ENCODE peak calls at places on chromosomes 16 and 17, in ten cellular contexts. X is HFFc6, L is GM13976, H is A549, R is sigmoid colon, N is upper lobe of right lung, U is AG04450, B is epithelial cell of proximal tubule, G is thoracic aorta, T is choroid plexus epithelial cell. J is an unnamed sample.
A peak's percentile ranks its signal among the peaks of the same experiment; 100 is the strongest.

GRCh38 chr16:89863741-89864391 is 9.5 kb upstream of the TCF25 start:
- DNase-seq in X (no peak), L (peak; percentile 73), H (no peak), R (no peak), N (peak; percentile 76), U (no peak), B (no peak), G (no peak), T (peak; percentile 89), J (peak; percentile 44)

GRCh38 chr16:2937170-2937569 is 25.4 kb downstream of the FLYWCH1 start:
- DNase-seq in X (no peak), L (no peak), H (no peak), R (no peak), N (no peak), U (no peak), B (no peak), G (no peak), T (no peak), J (no peak)

GRCh38 chr16:84356591-84357116 is 11.7 kb upstream of the ATP2C2 start:
- DNase-seq in X (no peak), L (no peak), H (no peak), R (no peak), N (no peak), U (no peak), B (no peak), G (no peak), T (no peak), J (no peak)

GRCh38 chr17:56481654-56482053 is 111.8 kb upstream of the NOG start:
- DNase-seq in X (no peak), L (no peak), H (no peak), R (no peak), N (no peak), U (no peak), B (no peak), G (no peak), T (no peak), J (no peak)

GRCh38 chr17:44931376-44931775 is 16.1 kb upstream of the GFAP start:
- DNase-seq in X (no peak), L (no peak), H (no peak), R (peak; percentile 28), N (peak; percentile 34), U (no peak), B (no peak), G (no peak), T (no peak), J (no peak)

GRCh38 chr16:86466695-86467406 is 43.5 kb upstream of the FOXF1 start:
- DNase-seq in X (no peak), L (no peak), H (no peak), R (peak; percentile 94), N (no peak), U (peak; percentile 34), B (no peak), G (no peak), T (peak; percentile 23), J (peak; percentile 62)

GRCh38 chr16:1333854-1334719 is 642 bp downstream of the BAIAP3 start:
- DNase-seq in X (no peak), L (no peak), H (no peak), R (no peak), N (no peak), U (no peak), B (no peak), G (no peak), T (no peak), J (no peak)

GRCh38 chr16:52825882-52826281 is 226.8 kb downstream of the CHD9NB start:
- DNase-seq in X (no peak), L (no peak), H (no peak), R (no peak), N (no peak), U (no peak), B (no peak), G (no peak), T (no peak), J (peak; percentile 14)

GRCh38 chr17:63984651-63985386 is 12.1 kb upstream of the SCN4A start:
- DNase-seq in X (peak; percentile 87), L (no peak), H (peak; percentile 41), R (no peak), N (no peak), U (peak; percentile 81), B (no peak), G (peak; percentile 33), T (peak; percentile 94), J (peak; percentile 73)

GRCh38 chr16:26818393-26818792 is 248.3 kb upstream of the C16orf82 start:
- DNase-seq in X (no peak), L (no peak), H (no peak), R (no peak), N (no peak), U (no peak), B (no peak), G (no peak), T (no peak), J (no peak)

GRCh38 chr17:8632087-8632486 is 1.6 kb upstream of the MYH10 start:
- DNase-seq in X (no peak), L (no peak), H (no peak), R (no peak), N (no peak), U (no peak), B (no peak), G (no peak), T (no peak), J (no peak)

GRCh38 chr17:20066253-20066652 is 57.1 kb downstream of the SPECC1 start:
- DNase-seq in X (peak; percentile 57), L (no peak), H (peak; percentile 84), R (peak; percentile 73), N (no peak), U (peak; percentile 74), B (peak; percentile 59), G (peak; percentile 22), T (peak; percentile 64), J (peak; percentile 80)

GRCh38 chr17:72804949-72805348 is 287.5 kb downstream of the SLC39A11 start:
- DNase-seq in X (no peak), L (no peak), H (no peak), R (no peak), N (no peak), U (no peak), B (no peak), G (no peak), T (no peak), J (no peak)

GRCh38 chr16:54194008-54194731 is 92.4 kb downstream of the IRX3 start:
- DNase-seq in X (no peak), L (no peak), H (no peak), R (peak; percentile 83), N (peak; percentile 89), U (no peak), B (no peak), G (peak; percentile 11), T (peak; percentile 80), J (peak; percentile 86)

DNA sequence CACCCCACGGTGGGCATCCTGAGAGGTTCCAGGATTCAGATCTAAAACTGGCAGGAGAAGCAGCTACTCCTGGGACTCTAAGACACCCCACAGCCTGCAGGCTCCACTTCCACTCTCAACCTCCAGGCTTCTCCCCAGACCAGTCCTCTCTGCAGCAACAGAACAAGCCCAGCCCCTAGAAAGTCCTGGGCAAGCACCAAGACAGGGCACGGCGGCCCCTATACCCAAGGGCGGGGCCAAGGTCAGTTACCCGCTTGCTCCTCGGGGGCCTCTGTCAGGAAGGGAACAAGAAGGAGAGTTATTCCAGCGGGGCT is 62.8 kb downstream of the MYO18A start:
- DNase-seq in X (no peak), L (no peak), H (no peak), R (no peak), N (no peak), U (no peak), B (no peak), G (no peak), T (no peak), J (no peak)
- TF ChIP-seq CTCF in X (peak; percentile 77), L (no peak), H (no peak), R (no peak), N (peak; percentile 10), U (no peak), B (no peak), G (peak; percentile 17), T (no peak), J (no peak)

GRCh38 chr16:5917436-5917835 is 819.8 kb upstream of the EEF2KMT start:
- DNase-seq in X (no peak), L (no peak), H (no peak), R (no peak), N (no peak), U (no peak), B (no peak), G (no peak), T (no peak), J (no peak)

GRCh38 chr16:5916711-5917191 is 819.2 kb upstream of the EEF2KMT start:
- DNase-seq in X (no peak), L (no peak), H (no peak), R (no peak), N (no peak), U (no peak), B (no peak), G (no peak), T (no peak), J (no peak)

DNA sequence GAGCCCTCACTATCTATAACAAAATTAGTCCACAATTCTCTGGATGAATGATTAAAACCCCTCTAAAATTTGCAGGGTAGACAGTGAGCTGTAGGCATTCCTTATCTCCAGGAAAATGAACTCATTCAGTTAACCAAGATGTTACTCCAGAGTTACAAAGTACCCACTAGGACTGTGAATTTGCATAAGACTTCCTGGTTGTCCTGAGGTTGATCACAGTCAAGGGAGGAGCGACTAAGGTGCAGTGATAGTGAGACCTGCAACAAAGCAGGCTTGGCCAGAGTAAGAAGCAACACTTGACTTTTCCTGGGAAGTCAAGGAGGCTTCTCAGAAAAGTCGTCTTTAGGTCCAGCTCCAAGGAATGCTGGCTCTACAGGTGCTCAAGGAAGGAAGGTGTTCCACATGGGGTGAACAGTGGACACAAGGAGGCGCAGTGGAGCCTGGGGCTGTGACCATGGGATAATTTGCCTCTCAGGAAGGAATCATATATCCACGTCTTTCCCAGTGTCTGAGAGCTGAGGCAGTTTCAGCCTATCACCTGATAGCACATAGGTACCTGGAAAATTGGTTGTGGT is 821.0 kb upstream of the EEF2KMT start:
- DNase-seq in X (no peak), L (no peak), H (no peak), R (no peak), N (no peak), U (no peak), B (no peak), G (no peak), T (no peak), J (no peak)
- TF ChIP-seq CTCF in X (no peak), L (no peak), H (no peak), R (no peak), N (no peak), U (no peak), B (peak; percentile 30), G (no peak), T (no peak), J (no peak)

GRCh38 chr16:78925071-78925714 is 675.3 kb downstream of the MAF start:
- DNase-seq in X (no peak), L (peak; percentile 20), H (peak; percentile 45), R (no peak), N (peak; percentile 68), U (no peak), B (no peak), G (no peak), T (peak; percentile 1), J (peak; percentile 33)
- TF ChIP-seq CTCF in X (peak; percentile 59), L (no peak), H (peak; percentile 42), R (no peak), N (peak; percentile 64), U (no peak), B (peak; percentile 60), G (peak; percentile 9), T (peak; percentile 34), J (peak; percentile 53)

DNA sequence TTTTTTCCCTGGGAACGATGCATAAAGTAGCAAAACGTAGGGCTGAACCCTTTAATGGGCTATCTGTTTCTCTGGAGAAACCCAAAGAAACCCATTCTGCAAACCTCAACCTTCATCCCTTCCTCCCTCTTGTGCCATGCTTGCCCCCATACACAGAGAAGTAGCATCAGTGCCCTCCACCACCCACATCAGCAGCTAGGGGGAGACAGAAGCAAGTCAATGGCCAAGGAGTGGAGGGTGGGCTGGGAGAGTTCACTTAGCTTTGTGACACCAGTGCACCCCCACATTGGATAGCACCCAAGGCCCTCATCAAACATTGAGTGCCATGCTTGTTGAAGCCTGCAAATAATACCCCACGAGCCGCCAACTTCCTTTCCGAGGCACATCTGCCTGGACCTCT is 282.4 kb downstream of the ABCC12 start:
- DNase-seq in X (no peak), L (no peak), H (no peak), R (no peak), N (no peak), U (no peak), B (no peak), G (no peak), T (no peak), J (peak; percentile 11)
- TF ChIP-seq CTCF in X (peak; percentile 43), L (peak; percentile 38), H (no peak), R (no peak), N (no peak), U (peak; percentile 20), B (peak; percentile 51), G (no peak), T (peak; percentile 39), J (no peak)

J was measured in MCF 10A.